ENCODE peak calls at places on chromosomes 12 and 14, in nine cellular contexts. N is fibroblast of lung; E is CD4-positive, alpha-beta T cell; K is RWPE1; B is tibial artery; C is cardiac muscle cell; F is Panc1; W is psoas muscle; T is gastrocnemius medialis. V is an unnamed sample.

GRCh38 chr12:113456761-113457160 is 14.9 kb downstream of the LHX5 start:
- DNase-seq in N (no peak), E (no peak), K (no peak), B (no peak), C (no peak), F (no peak), W (no peak), T (no peak), V (no peak)

GRCh38 chr12:98699568-98699967 is 54.5 kb downstream of the APAF1 start:
- DNase-seq in N (peak), E (no peak), K (no peak), B (no peak), C (peak), F (no peak), W (no peak), T (no peak), V (no peak)

GRCh38 chr12:26770239-26771070 is 62.5 kb downstream of the ITPR2 start:
- DNase-seq in N (no peak), E (no peak), K (no peak), B (no peak), C (no peak), F (no peak), W (no peak), T (no peak), V (no peak)

GRCh38 chr12:11711675-11712327 is 62.3 kb downstream of the ETV6 start:
- DNase-seq in N (peak), E (no peak), K (no peak), B (no peak), C (peak), F (no peak), W (no peak), T (no peak), V (no peak)

GRCh38 chr12:132393245-132393795 is 63.9 kb upstream of the GALNT9 start:
- DNase-seq in N (no peak), E (no peak), K (no peak), B (no peak), C (no peak), F (no peak), W (peak), T (no peak), V (no peak)

GRCh38 chr14:102223682-102224081 is 81.3 kb downstream of the MOK start:
- DNase-seq in N (no peak), E (no peak), K (no peak), B (no peak), C (no peak), F (no peak), W (no peak), T (no peak), V (no peak)

GRCh38 chr14:98893675-98894074 is 378.3 kb downstream of the BCL11B start:
- DNase-seq in N (peak), E (no peak), K (no peak), B (no peak), C (no peak), F (no peak), W (no peak), T (no peak), V (no peak)

GRCh38 chr12:104458645-104459555 is 2.2 kb downstream of the CHST11 start:
- DNase-seq in N (peak), E (peak), K (peak), B (peak), C (peak), F (no peak), W (peak), T (no peak), V (no peak)

GRCh38 chr14:92728781-92729364 is 19.6 kb downstream of the LGMN start:
- DNase-seq in N (peak), E (no peak), K (peak), B (no peak), C (peak), F (no peak), W (no peak), T (no peak), V (no peak)

GRCh38 chr12:58832-59231 is 7.7 kb upstream of the IQSEC3 start:
- DNase-seq in N (no peak), E (no peak), K (no peak), B (no peak), C (no peak), F (no peak), W (no peak), T (no peak), V (no peak)

GRCh38 chr12:124456652-124457152 is 110.7 kb downstream of the NCOR2 start:
- DNase-seq in N (no peak), E (peak), K (no peak), B (no peak), C (no peak), F (no peak), W (no peak), T (no peak), V (no peak)

GRCh38 chr12:39875721-39876120 is 230.2 kb downstream of the SLC2A13 start:
- DNase-seq in N (no peak), E (no peak), K (no peak), B (no peak), C (no peak), F (no peak), W (no peak), T (no peak), V (no peak)

GRCh38 chr14:60594077-60594476 is 55.2 kb downstream of the SIX1 start:
- DNase-seq in N (no peak), E (no peak), K (no peak), B (no peak), C (no peak), F (no peak), W (no peak), T (no peak), V (no peak)

GRCh38 chr12:38153737-38154061 is 162.9 kb upstream of the ALG10B start:
- DNase-seq in N (no peak), E (no peak), K (no peak), B (no peak), C (no peak), F (no peak), W (no peak), T (no peak), V (no peak)

GRCh38 chr14:93369393-93370266 is 22.6 kb downstream of the COX8C start:
- DNase-seq in N (no peak), E (no peak), K (no peak), B (no peak), C (no peak), F (no peak), W (no peak), T (no peak), V (no peak)

GRCh38 chr14:103519837-103520212 is 2.8 kb downstream of the CKB start:
- DNase-seq in N (no peak), E (no peak), K (no peak), B (no peak), C (no peak), F (no peak), W (peak), T (no peak), V (no peak)

GRCh38 chr12:52202361-52203078 is 10.7 kb upstream of the KRT80 start:
- DNase-seq in N (peak), E (no peak), K (no peak), B (no peak), C (peak), F (no peak), W (no peak), T (no peak), V (no peak)

GRCh38 chr14:96852823-96853422 is 55.7 kb downstream of the VRK1 start:
- DNase-seq in N (peak), E (no peak), K (peak), B (no peak), C (peak), F (peak), W (no peak), T (no peak), V (peak)

GRCh38 chr14:86955955-86956354 is 1037.0 kb downstream of the GALC start:
- DNase-seq in N (no peak), E (no peak), K (no peak), B (no peak), C (no peak), F (no peak), W (no peak), T (no peak), V (no peak)

GRCh38 chr14:86961106-86961716 is 1031.8 kb downstream of the GALC start:
- DNase-seq in N (no peak), E (no peak), K (peak), B (no peak), C (no peak), F (no peak), W (no peak), T (no peak), V (no peak)
- TF ChIP-seq CTCF in N (no peak), E (no peak), K (no peak), B (no peak), C (no peak), F (peak), W (no peak), T (no peak), V (peak)

GRCh38 chr12:47758584-47758833 is 171 bp downstream of the RAPGEF3 start:
- DNase-seq in N (no peak), E (no peak), K (no peak), B (no peak), C (no peak), F (no peak), W (no peak), T (no peak), V (no peak)

GRCh38 chr12:47755655-47756562 is 2.8 kb downstream of the RAPGEF3 start:
- DNase-seq in N (no peak), E (no peak), K (no peak), B (no peak), C (no peak), F (no peak), W (no peak), T (no peak), V (no peak)

GRCh38 chr12:47758834-47759690 is at the start of gene RAPGEF3:
- DNase-seq in N (peak), E (peak), K (peak), B (peak), C (peak), F (no peak), W (peak), T (peak), V (no peak)

GRCh38 chr12:47757840-47758583 is 668 bp downstream of the RAPGEF3 start:
- DNase-seq in N (no peak), E (no peak), K (no peak), B (no peak), C (no peak), F (no peak), W (no peak), T (no peak), V (no peak)

GRCh38 chr12:47757360-47757839 is 1.3 kb downstream of the RAPGEF3 start:
- DNase-seq in N (no peak), E (no peak), K (no peak), B (no peak), C (no peak), F (no peak), W (no peak), T (no peak), V (no peak)
- H3K27ac ChIP-seq in N (no peak), E (no peak), K (peak), B (peak), C (no peak), F (no peak), W (peak), T (peak), V (no peak)

GRCh38 chr12:111581434-111582132 is 17.5 kb downstream of the ATXN2 start:
- DNase-seq in N (no peak), E (no peak), K (no peak), B (no peak), C (no peak), F (no peak), W (no peak), T (no peak), V (no peak)
- TF ChIP-seq CTCF in N (no peak), E (no peak), K (no peak), B (no peak), C (no peak), F (no peak), W (no peak), T (no peak), V (no peak)

GRCh38 chr14:100246136-100246535 is 7.2 kb downstream of the YY1 start:
- DNase-seq in N (no peak), E (no peak), K (no peak), B (no peak), C (no peak), F (no peak), W (no peak), T (no peak), V (no peak)
- H3K27ac ChIP-seq in N (peak), E (no peak), K (peak), B (peak), C (peak), F (peak), W (peak), T (no peak), V (peak)

DNA sequence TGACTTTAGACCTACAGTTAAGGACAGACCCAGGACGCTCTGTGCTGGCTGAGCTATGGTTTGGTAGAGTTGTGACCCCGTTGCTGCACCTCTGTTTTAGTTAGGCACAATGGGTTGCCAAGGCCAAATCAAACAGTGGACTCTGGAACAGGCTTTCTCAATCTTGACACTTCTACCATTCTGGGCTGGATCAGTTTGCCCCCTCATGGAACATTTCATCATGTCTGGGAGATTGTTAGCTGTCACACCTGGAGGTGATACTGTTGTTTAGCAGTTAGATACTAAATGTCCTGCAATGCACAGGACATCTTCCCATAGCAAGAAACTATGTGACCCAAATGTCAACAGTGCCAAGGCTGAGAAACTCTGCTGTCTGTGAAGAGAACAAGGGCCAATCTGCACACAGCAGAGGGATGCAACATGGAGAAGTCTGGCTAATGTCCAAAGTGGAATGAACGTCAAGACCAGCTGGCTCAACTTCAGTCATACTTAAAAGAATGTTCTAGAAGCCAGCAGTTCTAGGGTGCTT is 65.6 kb upstream of the DICER1 start:
- DNase-seq in N (peak), E (no peak), K (no peak), B (no peak), C (peak), F (no peak), W (no peak), T (no peak), V (no peak)
- TF ChIP-seq CTCF in N (no peak), E (no peak), K (no peak), B (no peak), C (no peak), F (no peak), W (no peak), T (no peak), V (no peak)

DNA sequence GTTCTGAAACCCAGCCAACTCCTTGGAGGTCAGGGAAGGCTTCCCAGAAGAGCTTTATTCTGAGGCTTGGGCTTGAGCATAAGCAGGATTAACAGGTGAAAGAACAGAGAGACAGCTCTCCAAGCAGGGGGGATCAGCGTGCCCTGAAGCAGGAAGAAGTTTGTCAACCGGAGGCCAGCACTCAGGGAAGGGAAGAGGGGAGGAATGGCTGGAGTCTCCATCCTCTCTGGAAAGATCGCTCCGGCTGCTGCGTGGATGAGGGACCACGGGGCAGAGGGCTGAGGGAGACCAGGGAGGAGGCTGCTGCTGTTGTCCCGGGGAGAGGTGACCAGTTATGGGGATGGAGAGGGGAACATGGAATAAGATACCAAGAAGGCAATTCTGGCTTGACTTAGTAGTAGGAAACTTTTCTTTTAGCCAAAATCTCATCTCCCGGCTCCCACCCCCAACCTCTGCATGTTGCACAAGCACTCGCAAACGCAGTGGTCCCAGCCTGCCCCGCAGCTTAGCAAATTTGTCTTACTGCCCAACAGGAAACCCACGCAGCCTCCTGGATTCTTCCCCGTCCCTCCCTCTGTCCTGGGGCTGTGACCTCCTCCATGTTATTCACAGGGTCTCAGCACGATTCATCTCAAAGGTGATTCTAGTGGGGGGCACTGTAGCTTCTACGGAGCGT is 1.2 kb upstream of the SSH1 start:
- DNase-seq in N (no peak), E (no peak), K (no peak), B (no peak), C (peak), F (no peak), W (peak), T (no peak), V (no peak)
- H3K27ac ChIP-seq in N (peak), E (no peak), K (peak), B (peak), C (no peak), F (peak), W (peak), T (peak), V (no peak)

GRCh38 chr12:77720258-77720657 is 110.4 kb upstream of the NAV3 start:
- DNase-seq in N (no peak), E (no peak), K (no peak), B (no peak), C (no peak), F (no peak), W (no peak), T (no peak), V (no peak)
- TF ChIP-seq CTCF in N (no peak), E (no peak), K (no peak), B (no peak), C (peak), F (peak), W (no peak), T (no peak), V (peak)

GRCh38 chr14:65100905-65101541 is 1.3 kb downstream of the MAX start:
- DNase-seq in N (peak), E (no peak), K (peak), B (no peak), C (no peak), F (no peak), W (no peak), T (no peak), V (no peak)
- H3K27ac ChIP-seq in N (peak), E (peak), K (peak), B (peak), C (no peak), F (no peak), W (peak), T (peak), V (no peak)

GRCh38 chr12:88242939-88243338 is 100.8 kb downstream of the TMTC3 start:
- DNase-seq in N (no peak), E (no peak), K (no peak), B (no peak), C (no peak), F (no peak), W (no peak), T (no peak), V (no peak)
- TF ChIP-seq CTCF in N (no peak), E (peak), K (no peak), B (no peak), C (no peak), F (no peak), W (no peak), T (no peak), V (no peak)

V was measured in AG04450.